ENCODE peak calls at places on chromosomes 6 and 20, in nine cellular contexts. One of them, this sample, is unnamed.

GRCh38 chr6:149752600-149752999 is 3.1 kb downstream of the PCMT1 start:
- DNase-seq in NCI-H1417 treated with DMSO at 0.1 percent for 48 hours: no peak
- DNase-seq in NCI-H748 treated with DMSO at 0.1 percent for 48 hours: no peak
- DNase-seq in HT1080: no peak
- DNase-seq in CD8-positive, alpha-beta T cell: no peak
- DNase-seq in astrocyte of the cerebellum: no peak
- DNase-seq in effector CD8-positive, alpha-beta T cell: no peak
- DNase-seq in NCI-H187 treated with DMSO at 0.1 percent for 48 hours: no peak
- DNase-seq in ACHN: no peak
- DNase-seq in this sample: no peak

GRCh38 chr6:160030103-160030502 is 61.2 kb downstream of the IGF2R start:
- DNase-seq in effector CD8-positive, alpha-beta T cell: no peak
- DNase-seq in ACHN: peak; percentile 32
- DNase-seq in NCI-H187 treated with DMSO at 0.1 percent for 48 hours: peak; percentile 86
- DNase-seq in NCI-H748 treated with DMSO at 0.1 percent for 48 hours: no peak
- DNase-seq in NCI-H1417 treated with DMSO at 0.1 percent for 48 hours: no peak
- DNase-seq in HT1080: peak; percentile 93
- DNase-seq in astrocyte of the cerebellum: peak; percentile 94
- DNase-seq in CD8-positive, alpha-beta T cell: no peak
- DNase-seq in this sample: peak; percentile 70

GRCh38 chr6:73580247-73581149 is 59.7 kb upstream of the EEF1A1 start:
- DNase-seq in astrocyte of the cerebellum: peak; percentile 97
- DNase-seq in ACHN: peak; percentile 95
- DNase-seq in effector CD8-positive, alpha-beta T cell: no peak
- DNase-seq in CD8-positive, alpha-beta T cell: peak; percentile 64
- DNase-seq in NCI-H1417 treated with DMSO at 0.1 percent for 48 hours: no peak
- DNase-seq in NCI-H187 treated with DMSO at 0.1 percent for 48 hours: no peak
- DNase-seq in HT1080: peak; percentile 99
- DNase-seq in NCI-H748 treated with DMSO at 0.1 percent for 48 hours: no peak
- DNase-seq in this sample: no peak

GRCh38 chr20:25145131-25145530 is 50.4 kb upstream of the ENTPD6 start:
- DNase-seq in NCI-H748 treated with DMSO at 0.1 percent for 48 hours: no peak
- DNase-seq in CD8-positive, alpha-beta T cell: no peak
- DNase-seq in ACHN: no peak
- DNase-seq in NCI-H187 treated with DMSO at 0.1 percent for 48 hours: no peak
- DNase-seq in HT1080: no peak
- DNase-seq in astrocyte of the cerebellum: no peak
- DNase-seq in NCI-H1417 treated with DMSO at 0.1 percent for 48 hours: no peak
- DNase-seq in effector CD8-positive, alpha-beta T cell: no peak
- DNase-seq in this sample: no peak

GRCh38 chr6:149044394-149044965 is 273.0 kb upstream of the TAB2 start:
- DNase-seq in NCI-H187 treated with DMSO at 0.1 percent for 48 hours: no peak
- DNase-seq in CD8-positive, alpha-beta T cell: no peak
- DNase-seq in NCI-H1417 treated with DMSO at 0.1 percent for 48 hours: no peak
- DNase-seq in HT1080: no peak
- DNase-seq in NCI-H748 treated with DMSO at 0.1 percent for 48 hours: no peak
- DNase-seq in effector CD8-positive, alpha-beta T cell: no peak
- DNase-seq in astrocyte of the cerebellum: no peak
- DNase-seq in ACHN: no peak
- DNase-seq in this sample: no peak

GRCh38 chr20:63381781-63382431 is 20.8 kb upstream of the CHRNA4 start:
- DNase-seq in CD8-positive, alpha-beta T cell: peak; percentile 58
- DNase-seq in HT1080: no peak
- DNase-seq in astrocyte of the cerebellum: no peak
- DNase-seq in effector CD8-positive, alpha-beta T cell: peak; percentile 28
- DNase-seq in NCI-H1417 treated with DMSO at 0.1 percent for 48 hours: no peak
- DNase-seq in NCI-H187 treated with DMSO at 0.1 percent for 48 hours: no peak
- DNase-seq in ACHN: no peak
- DNase-seq in NCI-H748 treated with DMSO at 0.1 percent for 48 hours: no peak
- DNase-seq in this sample: no peak

GRCh38 chr20:4043801-4044200 is 28.4 kb upstream of the RNF24 start:
- DNase-seq in NCI-H748 treated with DMSO at 0.1 percent for 48 hours: no peak
- DNase-seq in astrocyte of the cerebellum: no peak
- DNase-seq in ACHN: no peak
- DNase-seq in CD8-positive, alpha-beta T cell: no peak
- DNase-seq in NCI-H1417 treated with DMSO at 0.1 percent for 48 hours: no peak
- DNase-seq in NCI-H187 treated with DMSO at 0.1 percent for 48 hours: no peak
- DNase-seq in effector CD8-positive, alpha-beta T cell: no peak
- DNase-seq in HT1080: peak; percentile 76
- DNase-seq in this sample: no peak

GRCh38 chr20:3820901-3821727 is 767 bp downstream of the AP5S1 start:
- DNase-seq in CD8-positive, alpha-beta T cell: no peak
- DNase-seq in astrocyte of the cerebellum: no peak
- DNase-seq in NCI-H748 treated with DMSO at 0.1 percent for 48 hours: no peak
- DNase-seq in NCI-H1417 treated with DMSO at 0.1 percent for 48 hours: no peak
- DNase-seq in NCI-H187 treated with DMSO at 0.1 percent for 48 hours: no peak
- DNase-seq in HT1080: no peak
- DNase-seq in effector CD8-positive, alpha-beta T cell: no peak
- DNase-seq in ACHN: no peak
- DNase-seq in this sample: no peak

GRCh38 chr20:53161473-53161872 is 189.3 kb downstream of the TSHZ2 start:
- DNase-seq in NCI-H187 treated with DMSO at 0.1 percent for 48 hours: no peak
- DNase-seq in effector CD8-positive, alpha-beta T cell: no peak
- DNase-seq in CD8-positive, alpha-beta T cell: no peak
- DNase-seq in HT1080: no peak
- DNase-seq in NCI-H1417 treated with DMSO at 0.1 percent for 48 hours: no peak
- DNase-seq in NCI-H748 treated with DMSO at 0.1 percent for 48 hours: no peak
- DNase-seq in ACHN: no peak
- DNase-seq in astrocyte of the cerebellum: no peak
- DNase-seq in this sample: no peak

GRCh38 chr6:146305098-146305497 is 238.5 kb upstream of the RAB32 start:
- DNase-seq in CD8-positive, alpha-beta T cell: no peak
- DNase-seq in HT1080: peak; percentile 30
- DNase-seq in ACHN: no peak
- DNase-seq in astrocyte of the cerebellum: no peak
- DNase-seq in NCI-H1417 treated with DMSO at 0.1 percent for 48 hours: no peak
- DNase-seq in effector CD8-positive, alpha-beta T cell: no peak
- DNase-seq in NCI-H187 treated with DMSO at 0.1 percent for 48 hours: no peak
- DNase-seq in NCI-H748 treated with DMSO at 0.1 percent for 48 hours: no peak
- DNase-seq in this sample: no peak

GRCh38 chr6:3749991-3750323 is 1.6 kb downstream of the PXDC1 start:
- DNase-seq in effector CD8-positive, alpha-beta T cell: no peak
- DNase-seq in NCI-H1417 treated with DMSO at 0.1 percent for 48 hours: no peak
- DNase-seq in NCI-H748 treated with DMSO at 0.1 percent for 48 hours: no peak
- DNase-seq in astrocyte of the cerebellum: peak; percentile 70
- DNase-seq in ACHN: peak; percentile 72
- DNase-seq in NCI-H187 treated with DMSO at 0.1 percent for 48 hours: no peak
- DNase-seq in CD8-positive, alpha-beta T cell: no peak
- DNase-seq in HT1080: peak; percentile 59
- DNase-seq in this sample: no peak

GRCh38 chr6:36651659-36652379 is 26.7 kb upstream of the CDKN1A start:
- DNase-seq in astrocyte of the cerebellum: no peak
- DNase-seq in HT1080: no peak
- DNase-seq in effector CD8-positive, alpha-beta T cell: no peak
- DNase-seq in NCI-H187 treated with DMSO at 0.1 percent for 48 hours: no peak
- DNase-seq in CD8-positive, alpha-beta T cell: no peak
- DNase-seq in ACHN: no peak
- DNase-seq in NCI-H748 treated with DMSO at 0.1 percent for 48 hours: no peak
- DNase-seq in NCI-H1417 treated with DMSO at 0.1 percent for 48 hours: no peak
- DNase-seq in this sample: no peak

GRCh38 chr20:36384022-36384619 is 78.0 kb downstream of the DLGAP4 start:
- DNase-seq in HT1080: peak; percentile 46
- DNase-seq in ACHN: peak; percentile 67
- DNase-seq in effector CD8-positive, alpha-beta T cell: no peak
- DNase-seq in NCI-H1417 treated with DMSO at 0.1 percent for 48 hours: no peak
- DNase-seq in NCI-H748 treated with DMSO at 0.1 percent for 48 hours: no peak
- DNase-seq in CD8-positive, alpha-beta T cell: no peak
- DNase-seq in NCI-H187 treated with DMSO at 0.1 percent for 48 hours: no peak
- DNase-seq in astrocyte of the cerebellum: no peak
- DNase-seq in this sample: no peak

GRCh38 chr6:115882174-115882573 is 178.5 kb downstream of the FRK start:
- DNase-seq in NCI-H748 treated with DMSO at 0.1 percent for 48 hours: peak; percentile 31
- DNase-seq in CD8-positive, alpha-beta T cell: no peak
- DNase-seq in ACHN: no peak
- DNase-seq in HT1080: peak; percentile 60
- DNase-seq in NCI-H187 treated with DMSO at 0.1 percent for 48 hours: no peak
- DNase-seq in astrocyte of the cerebellum: no peak
- DNase-seq in effector CD8-positive, alpha-beta T cell: no peak
- DNase-seq in NCI-H1417 treated with DMSO at 0.1 percent for 48 hours: no peak
- DNase-seq in this sample: no peak

GRCh38 chr6:100664274-100665040 is 199.7 kb upstream of the SIM1 start:
- DNase-seq in NCI-H748 treated with DMSO at 0.1 percent for 48 hours: peak; percentile 69
- DNase-seq in effector CD8-positive, alpha-beta T cell: no peak
- DNase-seq in NCI-H187 treated with DMSO at 0.1 percent for 48 hours: no peak
- DNase-seq in CD8-positive, alpha-beta T cell: no peak
- DNase-seq in NCI-H1417 treated with DMSO at 0.1 percent for 48 hours: no peak
- DNase-seq in ACHN: peak; percentile 42
- DNase-seq in astrocyte of the cerebellum: peak; percentile 13
- DNase-seq in HT1080: peak; percentile 20
- DNase-seq in this sample: no peak

GRCh38 chr20:62618622-62619529 is 23.4 kb upstream of the SLCO4A1 start:
- DNase-seq in effector CD8-positive, alpha-beta T cell: no peak
- DNase-seq in NCI-H187 treated with DMSO at 0.1 percent for 48 hours: no peak
- DNase-seq in ACHN: no peak
- DNase-seq in astrocyte of the cerebellum: no peak
- DNase-seq in NCI-H1417 treated with DMSO at 0.1 percent for 48 hours: no peak
- DNase-seq in NCI-H748 treated with DMSO at 0.1 percent for 48 hours: no peak
- DNase-seq in CD8-positive, alpha-beta T cell: peak; percentile 56
- DNase-seq in HT1080: no peak
- DNase-seq in this sample: no peak